ENCODE peak calls at places on chromosomes 3 and 15, in ten cellular contexts. W, P, A, D, L, J, H, Z, S and C are unnamed samples.
A peak's percentile ranks its signal among the peaks of the same experiment; 100 is the strongest.

GRCh38 chr15:100783760-100784492 is 95.7 kb upstream of the ALDH1A3 start:
- DNase-seq in W (peak; percentile 7), P (no peak), A (no peak), D (no peak), L (peak; percentile 15), J (no peak), H (no peak), Z (no peak), S (no peak), C (no peak)

GRCh38 chr15:38819343-38819858 is 254.8 kb upstream of the RASGRP1 start:
- DNase-seq in W (no peak), P (no peak), A (no peak), D (no peak), L (no peak), J (no peak), H (no peak), Z (no peak), S (no peak), C (no peak)

GRCh38 chr3:115922681-115923347 is 299.5 kb downstream of the GAP43 start:
- DNase-seq in W (no peak), P (peak; percentile 10), A (peak; percentile 46), D (no peak), L (no peak), J (no peak), H (peak; percentile 56), Z (no peak), S (no peak), C (no peak)

GRCh38 chr3:117526485-117527079 is 817.0 kb downstream of the TUSC7 start:
- DNase-seq in W (no peak), P (peak; percentile 4), A (peak; percentile 40), D (peak; percentile 44), L (peak; percentile 38), J (peak; percentile 21), H (peak; percentile 57), Z (no peak), S (peak; percentile 32), C (no peak)

GRCh38 chr15:39142500-39142899 is 438.4 kb upstream of the THBS1 start:
- DNase-seq in W (no peak), P (no peak), A (no peak), D (no peak), L (no peak), J (no peak), H (no peak), Z (no peak), S (no peak), C (no peak)

GRCh38 chr15:100809151-100809550 is 70.5 kb upstream of the ALDH1A3 start:
- DNase-seq in W (no peak), P (no peak), A (no peak), D (no peak), L (no peak), J (no peak), H (peak; percentile 16), Z (no peak), S (no peak), C (no peak)

GRCh38 chr3:136817448-136817847 is 1.5 kb upstream of the SLC35G2 start:
- DNase-seq in W (no peak), P (no peak), A (peak; percentile 80), D (no peak), L (no peak), J (peak; percentile 40), H (peak; percentile 49), Z (no peak), S (no peak), C (no peak)

GRCh38 chr3:112948346-112948838 is 26.5 kb downstream of the CD200R1 start:
- DNase-seq in W (no peak), P (no peak), A (no peak), D (no peak), L (no peak), J (no peak), H (no peak), Z (no peak), S (no peak), C (no peak)

GRCh38 chr15:39131605-39132004 is 449.3 kb upstream of the THBS1 start:
- DNase-seq in W (no peak), P (no peak), A (peak; percentile 72), D (no peak), L (no peak), J (peak; percentile 86), H (peak; percentile 82), Z (no peak), S (no peak), C (no peak)

GRCh38 chr15:66631616-66632263 is 65.9 kb upstream of the LCTL start:
- DNase-seq in W (no peak), P (no peak), A (no peak), D (no peak), L (no peak), J (no peak), H (no peak), Z (no peak), S (no peak), C (no peak)

GRCh38 chr3:72244396-72244795 is 459.4 kb upstream of the PROK2 start:
- DNase-seq in W (no peak), P (no peak), A (no peak), D (no peak), L (no peak), J (no peak), H (no peak), Z (no peak), S (no peak), C (no peak)

DNA sequence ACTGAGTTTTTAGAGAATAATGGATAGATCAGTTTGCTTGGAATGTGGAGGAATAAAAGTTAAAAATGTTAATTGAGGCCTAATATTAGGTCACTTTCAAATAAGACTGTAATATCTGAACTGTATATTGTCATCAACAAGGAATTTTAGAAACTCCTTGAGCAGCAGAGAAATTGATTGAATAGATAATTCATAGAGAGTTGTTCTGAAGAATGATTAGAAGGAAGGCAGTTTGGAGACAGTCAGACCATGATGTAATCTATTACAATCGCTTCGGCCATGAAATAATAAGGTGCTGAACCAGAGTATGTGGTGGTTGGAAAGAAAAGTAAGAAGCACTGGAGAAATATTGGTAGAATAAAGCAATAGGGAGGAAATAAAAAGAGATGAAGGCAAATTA is 15.7 kb downstream of the ECT2 start:
- DNase-seq in W (no peak), P (no peak), A (no peak), D (no peak), L (no peak), J (no peak), H (no peak), Z (no peak), S (no peak), C (no peak)
- H3K36me3 ChIP-seq in W (peaks cover 3% of the 10 kb centered on the region), P (peaks cover 88% of the 10 kb centered on the region), A (peaks cover 2% of the 10 kb centered on the region), D (no peaks in the 10 kb centered on the region), L (no peaks in the 10 kb centered on the region), J (peaks cover 100% of the 10 kb centered on the region), H (peaks cover 78% of the 10 kb centered on the region), Z (no peaks in the 10 kb centered on the region), S (no peaks in the 10 kb centered on the region), C (no peaks in the 10 kb centered on the region)

DNA sequence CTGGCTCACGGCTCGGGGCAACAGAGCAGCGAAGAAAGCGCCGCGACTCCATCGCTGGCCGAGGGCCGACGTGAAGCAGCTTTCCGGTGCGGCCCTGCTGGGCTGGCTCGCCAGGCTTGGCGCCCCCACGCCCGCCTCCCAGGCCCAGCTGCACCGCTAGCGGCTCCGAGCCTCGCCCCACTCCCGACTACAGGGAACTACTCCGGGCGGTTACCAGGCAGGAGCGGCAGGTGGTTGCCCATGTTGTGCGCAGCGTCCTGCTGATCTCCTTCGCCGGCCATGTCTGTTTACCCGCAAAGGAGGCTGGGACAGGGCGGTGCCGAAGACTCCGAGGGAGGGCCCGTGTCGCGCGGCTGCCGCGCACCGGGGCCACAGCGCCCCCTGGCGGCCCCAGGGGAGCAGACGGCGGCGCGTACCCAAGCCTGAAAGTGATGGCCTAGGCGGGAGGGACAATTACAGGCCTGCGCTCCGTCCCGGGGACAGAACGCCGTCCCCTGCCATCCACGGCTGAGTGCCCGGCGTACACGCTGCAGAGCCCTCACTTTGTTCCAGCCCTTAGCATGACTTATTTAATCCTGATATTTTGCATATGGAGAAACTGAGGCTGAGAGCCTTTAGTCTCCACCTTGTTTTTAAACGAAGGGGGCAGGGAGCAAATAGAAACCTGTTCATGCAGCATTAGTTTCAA is at the start of gene CRBN:
- DNase-seq in W (peak; percentile 67), P (peak; percentile 76), A (peak; percentile 86), D (peak; percentile 93), L (peak; percentile 87), J (peak; percentile 80), H (peak; percentile 94), Z (peak; percentile 85), S (peak; percentile 87), C (peak; percentile 74)
- H3K4me1 ChIP-seq in W (no peaks in the 10 kb centered on the region), P (peaks cover 25% of the 10 kb centered on the region), A (peaks cover 2% of the 10 kb centered on the region), D (peaks cover 6% of the 10 kb centered on the region), L (peaks cover 37% of the 10 kb centered on the region), J (peaks cover 14% of the 10 kb centered on the region), H (peaks cover 24% of the 10 kb centered on the region), Z (peaks cover 48% of the 10 kb centered on the region), S (peaks cover 19% of the 10 kb centered on the region), C (peaks cover 35% of the 10 kb centered on the region)

DNA sequence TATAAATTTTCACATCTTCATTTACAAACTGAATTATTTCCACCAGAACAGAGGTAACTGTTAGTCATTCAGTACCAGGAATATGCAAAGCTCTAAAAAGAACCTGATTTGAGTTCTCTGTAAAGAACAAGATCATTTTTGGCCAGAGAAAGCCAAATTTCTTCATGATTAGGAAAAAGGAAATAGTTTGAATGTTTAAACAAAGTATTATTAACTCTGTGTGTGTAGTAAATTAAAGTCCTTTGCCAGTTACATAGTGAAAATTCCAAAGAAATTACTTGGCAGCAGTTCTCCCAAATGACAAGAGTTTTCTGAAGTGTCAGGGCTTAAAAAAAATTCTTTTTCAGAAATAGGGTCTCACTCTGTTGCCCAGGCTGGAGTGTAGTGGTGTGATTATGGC is 24.5 kb downstream of the QTRT2 start:
- DNase-seq in W (no peak), P (no peak), A (no peak), D (no peak), L (no peak), J (no peak), H (peak; percentile 21), Z (no peak), S (no peak), C (no peak)
- H3K36me3 ChIP-seq in W (peaks cover 7% of the 10 kb centered on the region), P (peaks cover 51% of the 10 kb centered on the region), A (peaks cover 13% of the 10 kb centered on the region), D (peaks cover 5% of the 10 kb centered on the region), L (peaks cover 38% of the 10 kb centered on the region), J (peaks cover 50% of the 10 kb centered on the region), H (peaks cover 36% of the 10 kb centered on the region), Z (peaks cover 41% of the 10 kb centered on the region), S (peaks cover 5% of the 10 kb centered on the region), C (no peaks in the 10 kb centered on the region)

GRCh38 chr3:49401758-49402157 is 10.0 kb downstream of the RHOA start:
- DNase-seq in W (no peak), P (no peak), A (no peak), D (no peak), L (no peak), J (no peak), H (no peak), Z (no peak), S (no peak), C (no peak)

GRCh38 chr3:49406571-49407565 is 4.9 kb downstream of the RHOA start:
- DNase-seq in W (no peak), P (no peak), A (no peak), D (no peak), L (no peak), J (no peak), H (no peak), Z (no peak), S (no peak), C (no peak)

GRCh38 chr3:49399467-49399866 is 12.3 kb downstream of the RHOA start:
- DNase-seq in W (no peak), P (no peak), A (peak; percentile 63), D (no peak), L (no peak), J (no peak), H (no peak), Z (no peak), S (no peak), C (no peak)

DNA sequence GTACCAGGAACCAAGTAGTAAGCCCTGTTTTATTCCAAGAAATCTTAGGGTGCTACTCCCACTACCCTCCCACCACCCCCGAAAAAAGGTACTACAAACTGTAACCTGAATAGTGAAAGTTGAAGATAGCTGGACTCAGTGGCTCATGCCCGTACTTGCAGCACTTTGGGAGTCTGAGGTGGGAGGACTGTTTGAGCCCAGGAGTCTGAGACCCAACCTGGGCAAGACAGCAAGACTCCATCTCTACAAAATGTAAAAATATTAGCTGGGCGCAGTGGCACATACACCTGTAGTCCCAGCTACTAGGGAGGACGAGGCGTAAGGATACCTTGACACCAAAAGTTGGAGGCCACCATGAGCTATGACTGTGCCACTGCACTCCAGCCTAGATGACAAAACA is 7.9 kb downstream of the RHOA start:
- DNase-seq in W (no peak), P (no peak), A (no peak), D (no peak), L (no peak), J (no peak), H (no peak), Z (no peak), S (no peak), C (no peak)
- H3K4me1 ChIP-seq in W (no peaks in the 10 kb centered on the region), P (peaks cover 50% of the 10 kb centered on the region), A (peaks cover 10% of the 10 kb centered on the region), D (peaks cover 4% of the 10 kb centered on the region), L (peaks cover 86% of the 10 kb centered on the region), J (peaks cover 6% of the 10 kb centered on the region), H (peaks cover 26% of the 10 kb centered on the region), Z (peaks cover 56% of the 10 kb centered on the region), S (peaks cover 32% of the 10 kb centered on the region), C (peaks cover 82% of the 10 kb centered on the region)